ENCODE peak calls at places on chromosomes 3 and 15, in six cellular contexts. R is anterior cingulate cortex, A is NCI-H226, O is NCI-H2029, I is T-helper 1 cell, E is T-helper 2 cell. P is an unnamed sample.

GRCh38 chr15:81337713-81338157 is 13.8 kb upstream of the STARD5 start:
- DNase-seq in A (no peak), I (no peak), O (no peak), R (no peak), E (no peak), P (no peak)

GRCh38 chr3:134002326-134002725 is 27.4 kb downstream of the SLCO2A1 start:
- DNase-seq in I (no peak), E (no peak), R (no peak), O (no peak), A (no peak), P (no peak)

GRCh38 chr3:16468114-16469098 is 45.1 kb downstream of the RFTN1 start:
- DNase-seq in R (no peak), O (no peak), E (no peak), I (no peak), A (peak), P (no peak)

GRCh38 chr15:25688166-25688565 is 175.0 kb downstream of the ATP10A start:
- DNase-seq in R (no peak), E (no peak), A (no peak), I (no peak), O (no peak), P (no peak)

GRCh38 chr3:122260206-122260605 is 64.8 kb upstream of the CSTA start:
- DNase-seq in R (no peak), A (no peak), I (no peak), E (no peak), O (no peak), P (no peak)

GRCh38 chr3:145134738-145135137 is 1026.2 kb downstream of the PLOD2 start:
- DNase-seq in I (no peak), A (no peak), E (no peak), O (no peak), R (no peak), P (no peak)

GRCh38 chr3:195450731-195451229 is 8.0 kb upstream of the ACAP2 start:
- DNase-seq in R (no peak), E (no peak), O (no peak), I (no peak), A (peak), P (no peak)

GRCh38 chr15:55526559-55527036 is 18.6 kb upstream of the DNAAF4 start:
- DNase-seq in A (peak), O (peak), E (no peak), I (no peak), R (no peak), P (peak)

GRCh38 chr3:111252795-111253194 is 181.2 kb downstream of the NECTIN3 start:
- DNase-seq in I (no peak), A (peak), O (no peak), E (no peak), R (no peak), P (no peak)

GRCh38 chr15:100570282-100570681 is 31.7 kb downstream of the LINS1 start:
- DNase-seq in A (no peak), O (no peak), E (no peak), R (no peak), I (no peak), P (no peak)

GRCh38 chr15:34047893-34048775 is 9.1 kb upstream of the AVEN start:
- DNase-seq in R (no peak), A (peak), E (no peak), O (no peak), I (no peak), P (no peak)

GRCh38 chr15:41568350-41569017 is 9.5 kb downstream of the TYRO3 start:
- DNase-seq in R (peak), A (no peak), I (no peak), O (no peak), E (no peak), P (no peak)

GRCh38 chr15:46386356-46386755 is 751.5 kb downstream of the SQOR start:
- DNase-seq in A (no peak), R (no peak), E (no peak), O (no peak), I (no peak), P (no peak)

GRCh38 chr3:133209871-133210550 is 171.8 kb downstream of the TMEM108 start:
- DNase-seq in A (peak), I (no peak), O (no peak), E (no peak), R (no peak), P (no peak)

GRCh38 chr3:126197854-126198584 is 17.6 kb upstream of the ALDH1L1 start:
- DNase-seq in O (peak), I (no peak), R (no peak), A (peak), E (no peak), P (peak)

GRCh38 chr3:137259089-137259488 is 301.3 kb downstream of the IL20RB start:
- DNase-seq in R (no peak), I (no peak), E (no peak), O (no peak), A (no peak), P (no peak)